ENCODE peak calls at places on chromosomes 11 and 22, in seven cellular contexts. One of them, this sample, is unnamed.

GRCh38 chr11:67303989-67304411 is 670 bp downstream of the SSH3 start:
- DNase-seq in PC-3: peak; percentile 63
- DNase-seq in GM23338: peak; percentile 33
- DNase-seq in neural progenitor cell: no peak
- DNase-seq in OCI-LY7: no peak
- DNase-seq in HCT116: no peak
- DNase-seq in MM.1S: no peak
- DNase-seq in this sample: peak; percentile 63

GRCh38 chr11:94581926-94582325 is 14.8 kb downstream of the PIWIL4 start:
- DNase-seq in PC-3: no peak
- DNase-seq in GM23338: no peak
- DNase-seq in neural progenitor cell: peak; percentile 56
- DNase-seq in OCI-LY7: no peak
- DNase-seq in HCT116: no peak
- DNase-seq in MM.1S: no peak
- DNase-seq in this sample: no peak

GRCh38 chr11:130849215-130849568 is 67.1 kb downstream of the SNX19 start:
- DNase-seq in PC-3: peak; percentile 83
- DNase-seq in GM23338: no peak
- DNase-seq in neural progenitor cell: no peak
- DNase-seq in OCI-LY7: no peak
- DNase-seq in HCT116: no peak
- DNase-seq in MM.1S: no peak
- DNase-seq in this sample: peak; percentile 16

GRCh38 chr11:126308271-126308671 is 4.4 kb downstream of the DCPS start:
- DNase-seq in PC-3: peak; percentile 50
- DNase-seq in GM23338: no peak
- DNase-seq in neural progenitor cell: no peak
- DNase-seq in OCI-LY7: no peak
- DNase-seq in HCT116: no peak
- DNase-seq in MM.1S: no peak
- DNase-seq in this sample: no peak

GRCh38 chr11:66064571-66064970 is 5.5 kb upstream of the PACS1 start:
- DNase-seq in PC-3: no peak
- DNase-seq in GM23338: no peak
- DNase-seq in neural progenitor cell: no peak
- DNase-seq in OCI-LY7: no peak
- DNase-seq in HCT116: no peak
- DNase-seq in MM.1S: no peak
- DNase-seq in this sample: no peak

GRCh38 chr11:87176044-87176443 is 138.3 kb downstream of the TMEM135 start:
- DNase-seq in PC-3: peak; percentile 39
- DNase-seq in GM23338: peak; percentile 41
- DNase-seq in neural progenitor cell: no peak
- DNase-seq in OCI-LY7: no peak
- DNase-seq in HCT116: peak; percentile 60
- DNase-seq in MM.1S: no peak
- DNase-seq in this sample: no peak

GRCh38 chr11:4636962-4637661 is at the start of gene OR51D1:
- DNase-seq in PC-3: peak; percentile 73
- DNase-seq in GM23338: peak; percentile 89
- DNase-seq in neural progenitor cell: peak; percentile 86
- DNase-seq in OCI-LY7: peak; percentile 53
- DNase-seq in HCT116: peak; percentile 43
- DNase-seq in MM.1S: peak; percentile 71
- DNase-seq in this sample: peak; percentile 83

GRCh38 chr22:23613193-23613973 is 18.7 kb downstream of the DRICH1 start:
- DNase-seq in PC-3: no peak
- DNase-seq in GM23338: no peak
- DNase-seq in neural progenitor cell: no peak
- DNase-seq in OCI-LY7: no peak
- DNase-seq in HCT116: no peak
- DNase-seq in MM.1S: no peak
- DNase-seq in this sample: no peak

GRCh38 chr22:37283393-37283937 is 1.2 kb downstream of the CYTH4 start:
- DNase-seq in PC-3: no peak
- DNase-seq in GM23338: peak; percentile 71
- DNase-seq in neural progenitor cell: no peak
- DNase-seq in OCI-LY7: peak; percentile 56
- DNase-seq in HCT116: no peak
- DNase-seq in MM.1S: no peak
- DNase-seq in this sample: no peak

GRCh38 chr11:72446929-72447753 is 12.8 kb upstream of the CLPB start:
- DNase-seq in PC-3: peak; percentile 83
- DNase-seq in GM23338: peak; percentile 79
- DNase-seq in neural progenitor cell: peak; percentile 48
- DNase-seq in OCI-LY7: peak; percentile 64
- DNase-seq in HCT116: peak; percentile 69
- DNase-seq in MM.1S: peak; percentile 70
- DNase-seq in this sample: peak; percentile 68

GRCh38 chr22:33825761-33826160 is 94.5 kb downstream of the LARGE1 start:
- DNase-seq in PC-3: no peak
- DNase-seq in GM23338: no peak
- DNase-seq in neural progenitor cell: no peak
- DNase-seq in OCI-LY7: no peak
- DNase-seq in HCT116: no peak
- DNase-seq in MM.1S: no peak
- DNase-seq in this sample: no peak

GRCh38 chr22:46754110-46754799 is 8.2 kb upstream of the TBC1D22A start:
- DNase-seq in PC-3: peak; percentile 91
- DNase-seq in GM23338: no peak
- DNase-seq in neural progenitor cell: no peak
- DNase-seq in OCI-LY7: no peak
- DNase-seq in HCT116: peak; percentile 90
- DNase-seq in MM.1S: no peak
- DNase-seq in this sample: peak; percentile 89

GRCh38 chr11:130737866-130738431 is 178.3 kb downstream of the SNX19 start:
- DNase-seq in PC-3: peak; percentile 72
- DNase-seq in GM23338: no peak
- DNase-seq in neural progenitor cell: no peak
- DNase-seq in OCI-LY7: no peak
- DNase-seq in HCT116: no peak
- DNase-seq in MM.1S: no peak
- DNase-seq in this sample: peak; percentile 41

GRCh38 chr22:28889625-28890024 is 6.3 kb downstream of the ZNRF3 start:
- DNase-seq in PC-3: no peak
- DNase-seq in GM23338: no peak
- DNase-seq in neural progenitor cell: no peak
- DNase-seq in OCI-LY7: no peak
- DNase-seq in HCT116: no peak
- DNase-seq in MM.1S: no peak
- DNase-seq in this sample: no peak

GRCh38 chr11:65506770-65507485 is 8.1 kb downstream of the MALAT1 start:
- DNase-seq in PC-3: peak; percentile 56
- DNase-seq in GM23338: peak; percentile 81
- DNase-seq in neural progenitor cell: peak; percentile 79
- DNase-seq in OCI-LY7: peak; percentile 71
- DNase-seq in HCT116: peak; percentile 91
- DNase-seq in MM.1S: peak; percentile 78
- DNase-seq in this sample: peak; percentile 93

GRCh38 chr11:59263225-59263894 is 50.6 kb upstream of the MPEG1 start:
- DNase-seq in PC-3: peak; percentile 50
- DNase-seq in GM23338: peak; percentile 68
- DNase-seq in neural progenitor cell: peak; percentile 55
- DNase-seq in OCI-LY7: peak; percentile 84
- DNase-seq in HCT116: peak; percentile 7
- DNase-seq in MM.1S: no peak
- DNase-seq in this sample: peak; percentile 21

GRCh38 chr11:74686792-74687191 is 44.4 kb downstream of the CHRDL2 start:
- DNase-seq in PC-3: peak; percentile 42
- DNase-seq in GM23338: no peak
- DNase-seq in neural progenitor cell: no peak
- DNase-seq in OCI-LY7: no peak
- DNase-seq in HCT116: no peak
- DNase-seq in MM.1S: no peak
- DNase-seq in this sample: no peak

GRCh38 chr11:94909371-94909820 is 64.0 kb downstream of the CWC15 start:
- DNase-seq in PC-3: no peak
- DNase-seq in GM23338: no peak
- DNase-seq in neural progenitor cell: no peak
- DNase-seq in OCI-LY7: no peak
- DNase-seq in HCT116: no peak
- DNase-seq in MM.1S: no peak
- DNase-seq in this sample: no peak

GRCh38 chr11:134293119-134294113 is 17.2 kb downstream of the GLB1L3 start:
- DNase-seq in PC-3: no peak
- DNase-seq in GM23338: no peak
- DNase-seq in neural progenitor cell: no peak
- DNase-seq in OCI-LY7: no peak
- DNase-seq in HCT116: no peak
- DNase-seq in MM.1S: no peak
- DNase-seq in this sample: no peak

GRCh38 chr11:133953999-133954398 is 2.8 kb downstream of the IGSF9B start:
- DNase-seq in PC-3: no peak
- DNase-seq in GM23338: no peak
- DNase-seq in neural progenitor cell: no peak
- DNase-seq in OCI-LY7: no peak
- DNase-seq in HCT116: no peak
- DNase-seq in MM.1S: no peak
- DNase-seq in this sample: no peak

GRCh38 chr22:36673821-36674220 is 29.7 kb downstream of the CACNG2 start:
- DNase-seq in PC-3: peak; percentile 44
- DNase-seq in GM23338: no peak
- DNase-seq in neural progenitor cell: no peak
- DNase-seq in OCI-LY7: no peak
- DNase-seq in HCT116: no peak
- DNase-seq in MM.1S: no peak
- DNase-seq in this sample: no peak

GRCh38 chr11:19393941-19394340 is 153.2 kb upstream of the E2F8 start:
- DNase-seq in PC-3: no peak
- DNase-seq in GM23338: no peak
- DNase-seq in neural progenitor cell: no peak
- DNase-seq in OCI-LY7: no peak
- DNase-seq in HCT116: no peak
- DNase-seq in MM.1S: no peak
- DNase-seq in this sample: no peak

GRCh38 chr11:19394525-19395016 is 153.8 kb upstream of the E2F8 start:
- DNase-seq in PC-3: no peak
- DNase-seq in GM23338: no peak
- DNase-seq in neural progenitor cell: no peak
- DNase-seq in OCI-LY7: no peak
- DNase-seq in HCT116: no peak
- DNase-seq in MM.1S: no peak
- DNase-seq in this sample: no peak

GRCh38 chr11:19392321-19392720 is 151.6 kb upstream of the E2F8 start:
- DNase-seq in PC-3: no peak
- DNase-seq in GM23338: no peak
- DNase-seq in neural progenitor cell: no peak
- DNase-seq in OCI-LY7: no peak
- DNase-seq in HCT116: no peak
- DNase-seq in MM.1S: no peak
- DNase-seq in this sample: no peak

GRCh38 chr11:19393119-19393518 is 152.4 kb upstream of the E2F8 start:
- DNase-seq in PC-3: no peak
- DNase-seq in GM23338: no peak
- DNase-seq in neural progenitor cell: no peak
- DNase-seq in OCI-LY7: no peak
- DNase-seq in HCT116: no peak
- DNase-seq in MM.1S: no peak
- DNase-seq in this sample: no peak

DNA sequence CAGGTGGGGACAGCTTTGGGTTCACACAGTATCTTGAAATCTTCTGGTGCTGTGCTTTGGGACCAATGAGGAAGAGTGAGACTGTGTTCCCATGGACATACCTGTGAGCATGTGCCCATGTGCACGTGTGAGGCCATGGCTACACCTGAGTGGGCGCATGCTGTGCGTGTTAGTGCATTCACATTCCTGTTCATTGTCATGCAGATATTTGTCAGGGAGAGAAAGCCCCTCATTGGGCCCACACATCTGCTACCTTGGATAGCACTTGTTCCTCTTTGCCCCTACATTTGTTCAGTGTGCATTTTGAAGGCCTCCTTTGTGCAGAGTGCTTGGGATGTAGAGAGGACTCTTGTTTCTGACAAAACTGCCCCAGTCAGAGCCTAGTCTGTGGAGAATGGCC is 154.3 kb upstream of the E2F8 start:
- DNase-seq in PC-3: no peak
- DNase-seq in GM23338: peak; percentile 70
- DNase-seq in neural progenitor cell: no peak
- DNase-seq in OCI-LY7: no peak
- DNase-seq in HCT116: no peak
- DNase-seq in MM.1S: no peak
- DNase-seq in this sample: no peak
- H3K4me2 ChIP-seq in PC-3: no peak overlapping the region
- H3K4me2 ChIP-seq in GM23338: no peak overlapping the region
- H3K4me2 ChIP-seq in neural progenitor cell: no peak overlapping the region
- H3K4me2 ChIP-seq in OCI-LY7: no peak overlapping the region
- H3K4me2 ChIP-seq in HCT116: no peak overlapping the region
- H3K4me2 ChIP-seq in MM.1S: no peak overlapping the region
- H3K4me2 ChIP-seq in this sample: no peak overlapping the region

GRCh38 chr11:125227151-125227550 is 62.6 kb downstream of the PKNOX2 start:
- DNase-seq in PC-3: no peak
- DNase-seq in GM23338: no peak
- DNase-seq in neural progenitor cell: no peak
- DNase-seq in OCI-LY7: no peak
- DNase-seq in HCT116: no peak
- DNase-seq in MM.1S: peak; percentile 15
- DNase-seq in this sample: no peak
- H2AFZ ChIP-seq in PC-3: no peak overlapping the region
- H2AFZ ChIP-seq in GM23338: no peak overlapping the region
- H2AFZ ChIP-seq in neural progenitor cell: no peak overlapping the region
- H2AFZ ChIP-seq in OCI-LY7: no peak overlapping the region
- H2AFZ ChIP-seq in HCT116: no peak overlapping the region
- H2AFZ ChIP-seq in MM.1S: no peak overlapping the region
- H2AFZ ChIP-seq in this sample: no peak overlapping the region

GRCh38 chr11:17978553-17979287 is 34.1 kb downstream of the SERGEF start:
- DNase-seq in PC-3: peak; percentile 67
- DNase-seq in GM23338: peak; percentile 83
- DNase-seq in neural progenitor cell: peak; percentile 79
- DNase-seq in OCI-LY7: peak; percentile 26
- DNase-seq in HCT116: no peak
- DNase-seq in MM.1S: peak; percentile 36
- DNase-seq in this sample: peak; percentile 75
- TF ChIP-seq EZH2phosphoT487 in PC-3: no peak
- TF ChIP-seq EZH2phosphoT487 in GM23338: no peak
- TF ChIP-seq EZH2phosphoT487 in neural progenitor cell: no peak
- TF ChIP-seq EZH2phosphoT487 in OCI-LY7: no peak
- TF ChIP-seq EZH2phosphoT487 in HCT116: no peak
- TF ChIP-seq EZH2phosphoT487 in MM.1S: no peak
- TF ChIP-seq EZH2phosphoT487 in this sample: no peak

DNA sequence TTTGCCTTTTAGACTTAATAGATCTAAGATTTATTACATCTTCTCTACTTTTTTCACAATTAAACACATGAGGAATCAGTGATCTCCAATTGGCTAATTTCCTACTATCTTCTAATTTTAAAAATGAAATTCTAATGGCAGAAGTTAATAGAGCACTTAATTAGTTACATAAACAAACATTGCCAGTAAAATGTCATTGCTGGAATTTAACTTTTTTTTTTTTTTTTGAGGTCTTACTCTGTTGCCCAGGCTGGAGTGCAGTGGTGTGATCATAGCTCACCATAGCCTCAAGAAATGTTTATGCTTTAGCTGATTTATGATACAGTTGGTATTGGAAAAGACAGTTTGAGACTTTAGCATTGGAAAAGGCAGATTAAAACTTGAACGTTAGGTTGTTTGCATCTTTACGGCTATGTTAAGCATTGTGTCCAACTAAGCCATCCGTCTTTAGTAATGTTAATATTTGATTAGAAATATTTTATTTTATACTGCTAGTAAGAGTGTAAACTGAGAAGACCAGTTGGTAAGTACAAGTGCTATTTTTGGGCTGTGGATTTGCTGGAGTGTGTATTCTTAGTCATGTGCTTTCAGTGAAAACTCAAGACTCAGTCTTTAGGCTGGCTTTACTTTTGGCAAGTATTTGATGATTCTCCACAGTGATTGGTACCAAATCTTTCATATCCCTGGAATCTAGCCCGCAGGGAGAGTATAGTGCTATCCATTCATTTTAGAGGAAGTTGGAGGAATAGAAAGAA is 4.4 kb downstream of the ANO5 start:
- DNase-seq in PC-3: no peak
- DNase-seq in GM23338: no peak
- DNase-seq in neural progenitor cell: no peak
- DNase-seq in OCI-LY7: no peak
- DNase-seq in HCT116: no peak
- DNase-seq in MM.1S: no peak
- DNase-seq in this sample: no peak
- H3K4me2 ChIP-seq in PC-3: no peak overlapping the region
- H3K4me2 ChIP-seq in GM23338: no peak overlapping the region
- H3K4me2 ChIP-seq in neural progenitor cell: no peak overlapping the region
- H3K4me2 ChIP-seq in OCI-LY7: no peak overlapping the region
- H3K4me2 ChIP-seq in HCT116: no peak overlapping the region
- H3K4me2 ChIP-seq in MM.1S: peak overlapping the region; percentile 15
- H3K4me2 ChIP-seq in this sample: no peak overlapping the region

This sample was measured in hepatocyte.